ENCODE peak calls at places on chromosomes 7 and 10, in eight cellular contexts. G, L, Q, C, A, K, T and U are unnamed samples.

GRCh38 chr10:22911889-22912762 is 15.7 kb upstream of the ARMC3 start:
- DNase-seq in G (no peak), L (no peak), Q (no peak), C (no peak), A (no peak), K (no peak), T (peak), U (no peak)

GRCh38 chr7:17952387-17952786 is 12.1 kb upstream of the SNX13 start:
- DNase-seq in G (no peak), L (no peak), Q (no peak), C (no peak), A (no peak), K (no peak), T (no peak), U (no peak)

GRCh38 chr10:2925631-2926030 is 141.7 kb upstream of the PFKP start:
- DNase-seq in G (peak), L (no peak), Q (peak), C (peak), A (no peak), K (peak), T (peak), U (no peak)

GRCh38 chr7:99975782-99976521 is at the start of gene AZGP1:
- DNase-seq in G (no peak), L (peak), Q (no peak), C (peak), A (no peak), K (no peak), T (peak), U (peak)

GRCh38 chr10:28679941-28680752 is 2.8 kb downstream of the BAMBI start:
- DNase-seq in G (peak), L (no peak), Q (no peak), C (no peak), A (no peak), K (no peak), T (no peak), U (no peak)

GRCh38 chr10:131280101-131280500 is 31.4 kb downstream of the TCERG1L start:
- DNase-seq in G (no peak), L (no peak), Q (no peak), C (no peak), A (no peak), K (no peak), T (no peak), U (no peak)

GRCh38 chr7:17274551-17275245 is 23.8 kb upstream of the AHR start:
- DNase-seq in G (peak), L (no peak), Q (no peak), C (no peak), A (no peak), K (no peak), T (no peak), U (no peak)

GRCh38 chr10:37685741-37686683 is 171.4 kb downstream of the ZNF248 start:
- DNase-seq in G (no peak), L (no peak), Q (no peak), C (no peak), A (no peak), K (no peak), T (no peak), U (no peak)

GRCh38 chr7:50145801-50146338 is 52.8 kb upstream of the ZPBP start:
- DNase-seq in G (no peak), L (no peak), Q (no peak), C (no peak), A (no peak), K (no peak), T (no peak), U (no peak)

GRCh38 chr7:127186686-127187085 is 66.1 kb downstream of the GRM8 start:
- DNase-seq in G (no peak), L (no peak), Q (no peak), C (no peak), A (no peak), K (no peak), T (no peak), U (no peak)

GRCh38 chr7:17185690-17186070 is 112.8 kb upstream of the AHR start:
- DNase-seq in G (peak), L (no peak), Q (no peak), C (no peak), A (no peak), K (no peak), T (no peak), U (peak)

GRCh38 chr10:18238875-18239485 is 98.8 kb downstream of the CACNB2 start:
- DNase-seq in G (peak), L (peak), Q (no peak), C (no peak), A (no peak), K (no peak), T (no peak), U (no peak)

GRCh38 chr10:17075510-17075909 is 54.1 kb downstream of the CUBN start:
- DNase-seq in G (no peak), L (no peak), Q (no peak), C (no peak), A (no peak), K (no peak), T (no peak), U (no peak)

GRCh38 chr7:28178537-28178936 is 2.1 kb downstream of the JAZF1 start:
- DNase-seq in G (peak), L (no peak), Q (no peak), C (no peak), A (no peak), K (no peak), T (no peak), U (no peak)

GRCh38 chr7:124536156-124536762 is 229.3 kb downstream of the GPR37 start:
- DNase-seq in G (no peak), L (no peak), Q (no peak), C (no peak), A (no peak), K (no peak), T (no peak), U (no peak)

GRCh38 chr10:13788701-13789447 is 202.1 kb downstream of the PRPF18 start:
- DNase-seq in G (no peak), L (no peak), Q (peak), C (peak), A (peak), K (peak), T (peak), U (no peak)

GRCh38 chr7:157010588-157011332 is at the start of gene MNX1:
- DNase-seq in G (no peak), L (peak), Q (no peak), C (peak), A (peak), K (peak), T (peak), U (peak)
- TF ChIP-seq POLR2A in G (peak), L (no peak), Q (no peak), C (peak), A (no peak), K (no peak), T (peak), U (no peak)

GRCh38 chr7:151172273-151173141 is 5.0 kb upstream of the GBX1 start:
- DNase-seq in G (peak), L (peak), Q (peak), C (peak), A (peak), K (peak), T (peak), U (peak)
- TF ChIP-seq POLR2A in G (no peak), L (no peak), Q (no peak), C (no peak), A (no peak), K (no peak), T (no peak), U (no peak)

DNA sequence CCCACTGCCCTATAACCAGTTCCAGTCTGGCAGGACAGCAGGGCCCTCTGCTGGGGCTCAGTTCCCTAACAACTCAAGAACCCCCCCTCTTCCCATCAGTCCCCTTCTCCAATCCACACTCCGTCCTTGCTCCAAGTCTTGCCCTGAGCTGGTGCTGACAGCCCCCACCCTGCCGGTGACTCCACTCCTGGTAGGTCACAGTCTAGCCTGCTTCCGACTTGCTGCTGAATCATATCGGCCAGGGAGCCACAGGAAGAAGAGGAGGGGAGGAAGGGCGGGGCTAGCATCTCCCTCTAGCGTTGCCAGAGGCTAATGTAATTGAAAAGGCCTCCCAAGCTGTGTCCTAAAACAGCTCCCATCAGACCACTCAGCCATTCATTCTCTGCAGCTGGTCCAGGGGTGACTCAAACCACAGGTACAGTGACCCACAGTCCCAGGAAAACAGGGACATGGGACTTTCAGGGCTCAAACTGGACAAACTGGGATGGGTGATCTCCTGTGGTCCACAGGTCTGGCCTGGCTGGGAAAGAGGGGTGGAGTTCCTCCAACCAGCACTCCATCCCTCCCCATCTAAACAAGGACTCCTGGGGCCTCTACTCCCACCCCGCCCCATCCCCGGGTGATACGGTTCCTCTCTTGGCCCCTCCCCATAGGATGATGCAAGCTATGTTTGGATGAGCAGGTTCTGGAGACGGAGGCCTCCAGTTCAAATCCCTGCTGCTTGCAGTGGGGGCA is 158.8 kb downstream of the SH3PXD2A start:
- DNase-seq in G (peak), L (peak), Q (no peak), C (peak), A (no peak), K (peak), T (peak), U (peak)
- TF ChIP-seq POLR2A in G (no peak), L (no peak), Q (no peak), C (no peak), A (no peak), K (no peak), T (no peak), U (peak)

GRCh38 chr7:155570991-155571390 is 24.6 kb upstream of the CNPY1 start:
- DNase-seq in G (no peak), L (no peak), Q (no peak), C (no peak), A (no peak), K (no peak), T (no peak), U (no peak)
- TF ChIP-seq POLR2A in G (no peak), L (no peak), Q (no peak), C (no peak), A (no peak), K (no peak), T (no peak), U (no peak)

GRCh38 chr10:124461642-124462347 is at the start of gene LHPP:
- DNase-seq in G (peak), L (peak), Q (peak), C (peak), A (peak), K (peak), T (peak), U (peak)
- TF ChIP-seq POLR2A in G (peak), L (peak), Q (peak), C (peak), A (peak), K (no peak), T (peak), U (peak)

GRCh38 chr7:55570939-55571338 is 1.4 kb downstream of the VOPP1 start:
- DNase-seq in G (no peak), L (no peak), Q (no peak), C (no peak), A (no peak), K (no peak), T (no peak), U (peak)

GRCh38 chr7:55569269-55569663 is 3.0 kb downstream of the VOPP1 start:
- DNase-seq in G (no peak), L (no peak), Q (no peak), C (no peak), A (no peak), K (no peak), T (no peak), U (no peak)

GRCh38 chr7:55569797-55570196 is 2.5 kb downstream of the VOPP1 start:
- DNase-seq in G (no peak), L (no peak), Q (no peak), C (no peak), A (no peak), K (no peak), T (no peak), U (no peak)

GRCh38 chr7:55571534-55572377 is 546 bp downstream of the VOPP1 start:
- DNase-seq in G (peak), L (peak), Q (peak), C (peak), A (peak), K (peak), T (peak), U (peak)

DNA sequence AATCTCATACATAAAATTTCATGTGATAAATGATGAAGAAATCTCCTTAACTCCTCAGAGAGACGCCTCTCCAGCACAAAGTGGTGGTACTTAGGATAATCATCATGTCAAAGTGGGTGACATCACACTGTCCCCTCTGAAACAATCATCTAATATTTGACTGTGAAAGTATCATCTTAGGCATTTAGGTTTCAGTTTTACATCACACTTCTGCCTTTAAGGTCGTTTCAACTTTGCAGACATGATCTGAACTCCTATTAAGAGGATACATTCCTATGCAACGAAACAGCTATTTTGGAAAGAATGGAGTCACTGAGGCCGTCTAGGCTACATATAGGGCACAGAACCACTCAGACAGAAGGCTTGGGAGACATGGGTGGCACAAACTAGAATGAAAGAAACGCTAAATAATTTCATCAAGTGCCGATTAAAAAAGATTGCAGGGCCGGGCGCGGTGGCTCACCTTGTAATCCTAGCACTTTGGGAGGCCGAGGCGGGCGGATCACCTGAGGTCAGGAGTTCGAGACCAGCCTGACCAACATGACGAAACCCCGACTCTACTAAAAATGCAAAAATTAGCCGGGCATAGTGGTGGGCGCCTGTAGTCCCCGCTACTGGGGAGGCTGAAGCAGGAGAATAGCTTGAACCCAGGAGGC is 2.0 kb downstream of the VOPP1 start:
- DNase-seq in G (no peak), L (no peak), Q (no peak), C (no peak), A (no peak), K (no peak), T (no peak), U (no peak)
- TF ChIP-seq POLR2A in G (no peak), L (no peak), Q (no peak), C (no peak), A (no peak), K (no peak), T (no peak), U (no peak)

GRCh38 chr10:102120142-102120986 is at the start of gene LDB1:
- DNase-seq in G (peak), L (peak), Q (peak), C (peak), A (peak), K (peak), T (peak), U (no peak)
- TF ChIP-seq POLR2A in G (peak), L (peak), Q (peak), C (peak), A (peak), K (peak), T (peak), U (peak)